ENCODE peak calls at places on chromosome 2, in ten cellular contexts. One of them, this sample, is unnamed.
A peak's percentile ranks its signal among the peaks of the same experiment; 100 is the strongest.

GRCh38 chr2:34738691-34739090 is 1139.6 kb upstream of the FAM98A start:
- DNase-seq in H4: no peak
- DNase-seq in psoas muscle: no peak
- DNase-seq in fibroblast of lung: no peak
- DNase-seq in NCI-H1092: no peak
- DNase-seq in smooth muscle cell of the brain vasculature: no peak
- DNase-seq in HEK293T: no peak
- DNase-seq in amygdala: no peak
- DNase-seq in hepatic stellate cell: no peak
- DNase-seq in IMR-90: no peak
- DNase-seq in this sample: no peak

GRCh38 chr2:196808281-196808680 is 874 bp downstream of the C2orf66 start:
- DNase-seq in H4: peak; percentile 11
- DNase-seq in psoas muscle: no peak
- DNase-seq in fibroblast of lung: no peak
- DNase-seq in NCI-H1092: no peak
- DNase-seq in smooth muscle cell of the brain vasculature: no peak
- DNase-seq in HEK293T: no peak
- DNase-seq in amygdala: no peak
- DNase-seq in hepatic stellate cell: no peak
- DNase-seq in IMR-90: no peak
- DNase-seq in this sample: no peak

GRCh38 chr2:201158111-201158929 is 24.6 kb upstream of the CASP10 start:
- DNase-seq in H4: peak; percentile 62
- DNase-seq in psoas muscle: no peak
- DNase-seq in fibroblast of lung: peak; percentile 86
- DNase-seq in NCI-H1092: no peak
- DNase-seq in smooth muscle cell of the brain vasculature: peak; percentile 65
- DNase-seq in HEK293T: peak; percentile 71
- DNase-seq in amygdala: peak; percentile 72
- DNase-seq in hepatic stellate cell: peak; percentile 64
- DNase-seq in IMR-90: peak; percentile 83
- DNase-seq in this sample: no peak

GRCh38 chr2:234241656-234242445 is 191.3 kb downstream of the SPP2 start:
- DNase-seq in H4: peak; percentile 43
- DNase-seq in psoas muscle: no peak
- DNase-seq in fibroblast of lung: peak; percentile 43
- DNase-seq in NCI-H1092: no peak
- DNase-seq in smooth muscle cell of the brain vasculature: no peak
- DNase-seq in HEK293T: no peak
- DNase-seq in amygdala: no peak
- DNase-seq in hepatic stellate cell: no peak
- DNase-seq in IMR-90: peak; percentile 77
- DNase-seq in this sample: no peak

GRCh38 chr2:166805753-166806152 is 82.5 kb upstream of the XIRP2 start:
- DNase-seq in H4: no peak
- DNase-seq in psoas muscle: no peak
- DNase-seq in fibroblast of lung: no peak
- DNase-seq in NCI-H1092: no peak
- DNase-seq in smooth muscle cell of the brain vasculature: no peak
- DNase-seq in HEK293T: no peak
- DNase-seq in amygdala: no peak
- DNase-seq in hepatic stellate cell: no peak
- DNase-seq in IMR-90: no peak
- DNase-seq in this sample: no peak

GRCh38 chr2:72028996-72029395 is 118.7 kb downstream of the CYP26B1 start:
- DNase-seq in H4: no peak
- DNase-seq in psoas muscle: no peak
- DNase-seq in fibroblast of lung: no peak
- DNase-seq in NCI-H1092: no peak
- DNase-seq in smooth muscle cell of the brain vasculature: no peak
- DNase-seq in HEK293T: no peak
- DNase-seq in amygdala: no peak
- DNase-seq in hepatic stellate cell: no peak
- DNase-seq in IMR-90: no peak
- DNase-seq in this sample: no peak

GRCh38 chr2:73983322-73984202 is 1.1 kb upstream of the TET3 start:
- DNase-seq in H4: no peak
- DNase-seq in psoas muscle: no peak
- DNase-seq in fibroblast of lung: no peak
- DNase-seq in NCI-H1092: no peak
- DNase-seq in smooth muscle cell of the brain vasculature: no peak
- DNase-seq in HEK293T: no peak
- DNase-seq in amygdala: no peak
- DNase-seq in hepatic stellate cell: no peak
- DNase-seq in IMR-90: no peak
- DNase-seq in this sample: no peak

GRCh38 chr2:160651416-160652200 is 158.0 kb upstream of the RBMS1 start:
- DNase-seq in H4: no peak
- DNase-seq in psoas muscle: no peak
- DNase-seq in fibroblast of lung: peak; percentile 12
- DNase-seq in NCI-H1092: no peak
- DNase-seq in smooth muscle cell of the brain vasculature: no peak
- DNase-seq in HEK293T: no peak
- DNase-seq in amygdala: no peak
- DNase-seq in hepatic stellate cell: no peak
- DNase-seq in IMR-90: peak; percentile 47
- DNase-seq in this sample: no peak

This sample was measured in esophagus squamous epithelium.